ENCODE peak calls at places on chromosomes 7 and 10, in seven cellular contexts. T is stimulated activated effector memory CD8-positive, alpha-beta T cell treated with anti-CD3 and anti-CD28 coated beads, Interleukin-12 subunit alpha, Interleukin-12 subunit beta, amount 100 ng/mL, for 72 hours; S is right cardiac atrium; G is non-pigmented ciliary epithelial cell; X is AG04450; B is fibroblast of pulmonary artery; O is NCI-H1048. R is an unnamed sample.

GRCh38 chr7:16066805-16067459 is 354.4 kb downstream of the CRPPA start:
- DNase-seq in S (no peak), G (no peak), T (no peak), O (no peak), X (no peak), B (no peak), R (no peak)

GRCh38 chr7:96786998-96787395 is 77.4 kb upstream of the SEM1 start:
- DNase-seq in B (no peak), T (no peak), S (no peak), O (no peak), X (no peak), G (no peak), R (no peak)

GRCh38 chr7:4774804-4775280 is 581 bp upstream of the AP5Z1 start:
- DNase-seq in T (no peak), S (no peak), B (peak; percentile 76), O (no peak), X (peak; percentile 16), G (no peak), R (no peak)

GRCh38 chr10:5599613-5600520 is 66.5 kb downstream of the ASB13 start:
- DNase-seq in S (no peak), O (no peak), B (no peak), X (no peak), T (no peak), G (no peak), R (no peak)

GRCh38 chr7:154451480-154452457 is 399.6 kb downstream of the DPP6 start:
- DNase-seq in X (no peak), B (no peak), G (no peak), S (no peak), T (no peak), O (no peak), R (no peak)

GRCh38 chr10:77501152-77501845 is 136.3 kb downstream of the KCNMA1 start:
- DNase-seq in X (peak; percentile 63), B (peak; percentile 77), S (peak; percentile 18), T (no peak), O (no peak), G (no peak), R (no peak)

GRCh38 chr7:85074016-85074415 is 112.8 kb downstream of the SEMA3D start:
- DNase-seq in B (no peak), T (no peak), G (no peak), S (no peak), X (no peak), O (no peak), R (no peak)

GRCh38 chr10:120606051-120606764 is 149.2 kb downstream of the PLPP4 start:
- DNase-seq in S (no peak), B (no peak), O (no peak), T (no peak), X (no peak), G (no peak), R (no peak)

GRCh38 chr10:77571490-77571889 is 66.1 kb downstream of the KCNMA1 start:
- DNase-seq in T (no peak), S (no peak), O (no peak), B (no peak), G (no peak), X (no peak), R (no peak)

GRCh38 chr10:95208702-95209391 is 14.8 kb downstream of the ACSM6 start:
- DNase-seq in S (no peak), G (no peak), T (no peak), O (no peak), B (peak; percentile 28), X (no peak), R (no peak)

GRCh38 chr10:47165711-47166404 is 134.1 kb upstream of the GDF10 start:
- DNase-seq in G (no peak), X (peak; percentile 45), O (no peak), S (peak; percentile 78), T (peak; percentile 50), B (peak; percentile 92), R (peak; percentile 7)

GRCh38 chr7:10122573-10123100 is 851.0 kb upstream of the PHF14 start:
- DNase-seq in X (no peak), G (no peak), O (no peak), S (peak; percentile 24), B (peak; percentile 13), T (no peak), R (no peak)

GRCh38 chr10:131842351-131843088 is 58.3 kb upstream of the PPP2R2D start:
- DNase-seq in X (no peak), S (no peak), B (no peak), G (no peak), T (no peak), O (no peak), R (no peak)

GRCh38 chr7:80172387-80172786 is 37.8 kb downstream of the GNAI1 start:
- DNase-seq in G (no peak), X (no peak), B (no peak), S (no peak), T (no peak), O (no peak), R (no peak)